ENCODE peak calls at places on chromosomes 13 and 19, in four cellular contexts. E, V, F and R are unnamed samples.

GRCh38 chr13:109885235-109885634 is 98.9 kb upstream of the IRS2 start:
- DNase-seq in V (no peak), F (no peak), E (no peak), R (no peak)

GRCh38 chr19:51043497-51043896 is 8.7 kb upstream of the KLK12 start:
- DNase-seq in E (no peak), F (no peak), V (no peak), R (no peak)

GRCh38 chr19:15464394-15465385 is at the start of gene RASAL3:
- DNase-seq in E (peak), V (peak), F (no peak), R (peak)

GRCh38 chr19:48495391-48495790 is 16.2 kb downstream of the LMTK3 start:
- DNase-seq in F (no peak), V (no peak), E (peak), R (no peak)

GRCh38 chr19:50710094-50710493 is 9.5 kb downstream of the SHANK1 start:
- DNase-seq in E (no peak), V (no peak), F (no peak), R (no peak)

GRCh38 chr19:49497790-49498106 is 1.5 kb downstream of the RPS11 start:
- DNase-seq in V (no peak), E (no peak), F (no peak), R (no peak)

GRCh38 chr13:47148543-47148942 is 251.7 kb upstream of the HTR2A start:
- DNase-seq in V (no peak), E (no peak), F (peak), R (no peak)

GRCh38 chr13:56720841-56721240 is 419.9 kb upstream of the PRR20A start:
- DNase-seq in F (no peak), V (no peak), E (peak), R (no peak)

GRCh38 chr19:38840583-38840968 is 9.0 kb upstream of the ECH1 start:
- DNase-seq in V (no peak), F (no peak), E (no peak), R (no peak)

GRCh38 chr13:80251403-80251802 is 89.5 kb downstream of the SPRY2 start:
- DNase-seq in V (no peak), F (peak), E (peak), R (no peak)

GRCh38 chr13:69008503-69008902 is 1099.1 kb upstream of the ATXN8OS start:
- DNase-seq in V (no peak), E (no peak), F (peak), R (no peak)